ENCODE peak calls at places on chromosome 1, in eight cellular contexts. B is tibial artery; K is lung; Q is CD4-positive, CD25-positive, alpha-beta regulatory T cell; H is heart right ventricle; M is esophagus muscularis mucosa; F is CD8-positive, alpha-beta T cell; P is suprapubic skin. T is an unnamed sample. For H3K4me1, the result is how much of the 10 kb centered on the place peaks cover.

GRCh38 chr1:67853704-67854103 is 20.4 kb upstream of the GNG12 start:
- DNase-seq in B (no peak), K (peak), Q (no peak), H (peak), M (no peak), F (no peak), P (no peak), T (peak)

GRCh38 chr1:231601775-231602674 is 24.6 kb upstream of the DISC1 start:
- DNase-seq in B (no peak), K (no peak), Q (no peak), H (peak), M (no peak), F (no peak), P (no peak), T (no peak)

GRCh38 chr1:50976890-50977574 is 7.0 kb downstream of the CDKN2C start:
- DNase-seq in B (peak), K (no peak), Q (peak), H (peak), M (peak), F (peak), P (no peak), T (peak)

GRCh38 chr1:14113841-14114567 is 414.0 kb downstream of the PRDM2 start:
- DNase-seq in B (peak), K (peak), Q (no peak), H (peak), M (no peak), F (no peak), P (no peak), T (no peak)

GRCh38 chr1:180248731-180249681 is 18.9 kb downstream of the LHX4 start:
- DNase-seq in B (no peak), K (no peak), Q (peak), H (no peak), M (no peak), F (no peak), P (no peak), T (peak)

GRCh38 chr1:201912832-201913231 is 24.1 kb downstream of the SHISA4 start:
- DNase-seq in B (no peak), K (no peak), Q (no peak), H (no peak), M (no peak), F (no peak), P (no peak), T (no peak)

GRCh38 chr1:53062731-53063591 is 948 bp downstream of the PODN start:
- DNase-seq in B (no peak), K (no peak), Q (no peak), H (no peak), M (no peak), F (no peak), P (no peak), T (no peak)

GRCh38 chr1:153984125-153984899 is 1.8 kb downstream of the RAB13 start:
- DNase-seq in B (no peak), K (no peak), Q (no peak), H (no peak), M (no peak), F (no peak), P (no peak), T (no peak)

GRCh38 chr1:36739703-36740289 is 257.1 kb upstream of the CSF3R start:
- DNase-seq in B (no peak), K (no peak), Q (no peak), H (no peak), M (no peak), F (no peak), P (peak), T (no peak)

GRCh38 chr1:226798427-226799411 is 59.6 kb upstream of the ITPKB start:
- DNase-seq in B (no peak), K (no peak), Q (peak), H (no peak), M (no peak), F (peak), P (no peak), T (no peak)

GRCh38 chr1:217402301-217402700 is 228.6 kb downstream of the GPATCH2 start:
- DNase-seq in B (no peak), K (no peak), Q (no peak), H (no peak), M (no peak), F (no peak), P (no peak), T (no peak)

GRCh38 chr1:221783437-221783836 is 41.5 kb upstream of the DUSP10 start:
- DNase-seq in B (no peak), K (no peak), Q (peak), H (no peak), M (no peak), F (no peak), P (no peak), T (no peak)

GRCh38 chr1:78351551-78352216 is 139.1 kb upstream of the PTGFR start:
- DNase-seq in B (no peak), K (no peak), Q (no peak), H (no peak), M (no peak), F (no peak), P (no peak), T (no peak)

GRCh38 chr1:66168919-66169725 is 364.8 kb upstream of the SGIP1 start:
- DNase-seq in B (no peak), K (no peak), Q (peak), H (no peak), M (no peak), F (no peak), P (no peak), T (no peak)

GRCh38 chr1:66172272-66172671 is 361.7 kb upstream of the SGIP1 start:
- DNase-seq in B (no peak), K (no peak), Q (no peak), H (no peak), M (no peak), F (no peak), P (no peak), T (no peak)

GRCh38 chr1:66168467-66168887 is 365.5 kb upstream of the SGIP1 start:
- DNase-seq in B (no peak), K (no peak), Q (no peak), H (no peak), M (no peak), F (no peak), P (no peak), T (no peak)

DNA sequence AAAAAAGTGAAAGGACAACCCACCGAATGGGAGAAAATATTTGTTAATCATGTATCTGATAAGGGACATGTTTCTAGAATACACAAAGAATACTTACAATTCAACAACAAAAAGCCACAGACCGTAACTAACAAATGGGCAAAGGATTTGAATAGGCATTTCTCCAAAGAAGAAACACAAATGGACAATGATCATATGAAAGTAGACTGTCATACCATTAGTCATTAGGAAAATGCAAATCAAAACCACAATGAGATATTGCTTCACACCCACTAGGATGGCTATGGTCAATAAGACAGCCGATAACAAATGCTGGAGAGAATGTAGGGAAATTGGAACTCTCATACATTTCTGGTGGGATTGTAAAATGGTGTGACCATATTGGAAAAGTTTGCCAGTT is 367.2 kb upstream of the SGIP1 start:
- DNase-seq in B (no peak), K (no peak), Q (no peak), H (no peak), M (no peak), F (no peak), P (no peak), T (no peak)
- H3K4me1 ChIP-seq in B (under half), K (under half), Q (under half), H (under half), M (under half), F (under half), P (under half), T (under half)

DNA sequence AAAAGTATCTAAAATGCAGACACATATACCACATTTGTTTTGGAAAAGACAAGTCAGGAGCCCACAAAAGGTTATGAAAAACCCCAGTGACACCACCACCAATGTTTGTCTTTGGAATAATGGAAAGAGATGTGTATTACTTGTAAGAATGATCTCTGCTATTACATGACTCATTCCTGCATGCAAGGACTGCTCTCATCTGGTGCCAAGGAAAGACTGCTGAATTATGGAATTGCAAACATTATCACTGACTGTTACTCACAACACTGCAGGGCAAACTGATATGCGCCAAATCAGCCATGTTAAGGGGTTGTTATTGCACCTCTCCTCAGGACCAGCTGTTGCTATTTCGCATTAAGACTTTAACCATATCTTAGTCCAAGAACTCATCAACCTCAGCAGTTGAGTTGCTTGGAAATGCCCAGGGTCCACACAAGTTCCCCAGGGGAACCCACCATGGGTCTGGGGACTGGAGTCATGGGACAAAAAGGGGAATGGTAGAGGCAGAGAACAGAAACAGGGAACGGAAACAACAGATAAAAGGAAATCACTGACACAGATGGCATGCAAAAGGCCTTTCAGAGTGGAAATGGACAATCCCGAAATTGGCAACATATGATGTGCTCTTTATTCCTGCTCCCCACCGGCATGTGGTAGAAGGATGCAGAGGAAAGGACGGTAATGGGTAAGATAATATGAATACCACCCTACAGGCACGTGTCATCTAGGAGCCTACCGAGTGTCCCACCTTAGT is 34.4 kb downstream of the CAPZB start:
- DNase-seq in B (peak), K (peak), Q (no peak), H (no peak), M (no peak), F (no peak), P (no peak), T (peak)
- H3K4me3 ChIP-seq in B (no peak), K (no peak), Q (no peak), H (no peak), M (no peak), F (no peak), P (no peak), T (no peak)

GRCh38 chr1:4023678-4024077 is 123.6 kb upstream of the C1orf174 start:
- DNase-seq in B (no peak), K (no peak), Q (no peak), H (no peak), M (peak), F (no peak), P (no peak), T (no peak)

GRCh38 chr1:4027008-4027407 is 126.9 kb upstream of the C1orf174 start:
- DNase-seq in B (no peak), K (no peak), Q (no peak), H (no peak), M (peak), F (no peak), P (no peak), T (no peak)

GRCh38 chr1:4027492-4028138 is 127.5 kb upstream of the C1orf174 start:
- DNase-seq in B (no peak), K (no peak), Q (no peak), H (no peak), M (no peak), F (no peak), P (no peak), T (no peak)

GRCh38 chr1:4024811-4025210 is 124.7 kb upstream of the C1orf174 start:
- DNase-seq in B (no peak), K (no peak), Q (no peak), H (no peak), M (no peak), F (no peak), P (no peak), T (no peak)

DNA sequence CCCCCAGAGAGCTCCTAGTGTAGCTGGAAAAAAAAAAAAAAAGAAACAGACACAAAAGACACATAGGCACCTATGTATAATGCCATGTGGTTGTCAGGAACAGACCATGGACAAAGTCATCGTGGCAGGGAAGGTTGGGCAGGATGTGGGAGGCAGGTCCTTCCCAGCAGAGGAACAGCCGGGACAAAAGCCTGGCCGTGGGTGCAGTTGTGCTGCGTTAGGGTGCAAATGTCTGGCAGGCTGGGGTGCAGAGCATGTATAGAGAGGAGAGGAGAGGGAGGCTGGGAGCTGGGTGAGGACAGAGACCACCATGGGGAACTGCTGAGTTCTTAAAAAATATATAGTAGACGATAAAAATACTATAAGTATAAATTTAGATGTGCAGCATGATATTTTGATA is 125.7 kb upstream of the C1orf174 start:
- DNase-seq in B (no peak), K (no peak), Q (no peak), H (no peak), M (peak), F (no peak), P (no peak), T (no peak)
- H3K4me1 ChIP-seq in B (under half), K (under half), Q (under half), H (under half), M (under half), F (under half), P (under half), T (under half)

DNA sequence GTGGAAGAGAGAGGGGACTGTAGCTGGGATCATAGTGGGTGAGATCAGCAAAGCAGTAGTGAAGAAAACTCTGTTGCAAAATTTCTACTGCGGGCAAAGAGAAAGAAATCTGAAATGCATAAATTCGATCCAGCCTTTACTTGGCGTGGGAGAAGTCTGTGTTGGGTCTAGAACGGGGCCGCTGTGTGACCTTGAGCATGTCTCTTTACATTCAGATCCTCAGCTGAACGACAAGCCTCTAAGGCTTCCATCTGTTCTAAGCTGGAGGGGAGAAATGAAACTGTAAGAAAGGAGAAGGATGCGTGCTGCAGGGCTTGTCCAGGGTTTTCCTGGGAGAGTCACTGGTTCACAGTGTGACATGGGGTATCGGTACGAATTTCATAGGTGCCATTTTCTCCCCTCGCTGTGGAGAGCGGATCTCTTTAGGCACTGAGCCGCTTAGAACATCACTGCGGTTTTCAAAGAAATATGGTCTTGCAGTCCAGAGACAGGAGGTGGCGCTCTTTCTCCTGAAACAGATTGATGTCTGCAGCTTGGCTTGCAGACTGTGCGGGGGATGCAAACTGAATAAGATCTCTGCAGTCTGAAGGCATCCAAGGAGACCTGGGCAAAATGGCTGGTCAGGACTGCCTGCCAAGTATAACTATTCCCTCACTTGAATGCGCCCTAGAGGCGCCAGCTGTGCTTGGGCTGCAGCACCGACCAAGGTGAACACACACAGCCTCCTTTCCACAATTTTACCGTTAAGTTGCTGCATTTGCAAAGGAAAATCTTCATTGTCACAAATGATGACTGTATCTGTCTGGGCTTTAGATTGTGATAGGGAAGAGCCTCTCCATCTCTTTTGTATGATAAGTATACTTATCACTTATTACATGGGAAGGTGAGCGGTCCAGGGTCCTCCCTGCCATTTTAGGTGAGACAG is 104.1 kb downstream of the XCL2 start:
- DNase-seq in B (peak), K (peak), Q (peak), H (peak), M (peak), F (peak), P (peak), T (peak)
- H3K4me3 ChIP-seq in B (no peak), K (no peak), Q (peak), H (peak), M (peak), F (peak), P (peak), T (no peak)

GRCh38 chr1:10745383-10745782 is 51.1 kb downstream of the CASZ1 start:
- DNase-seq in B (no peak), K (no peak), Q (no peak), H (no peak), M (no peak), F (no peak), P (no peak), T (no peak)

GRCh38 chr1:10744044-10744443 is 52.4 kb downstream of the CASZ1 start:
- DNase-seq in B (no peak), K (no peak), Q (no peak), H (no peak), M (no peak), F (no peak), P (no peak), T (no peak)

GRCh38 chr1:10745886-10746455 is 50.5 kb downstream of the CASZ1 start:
- DNase-seq in B (no peak), K (peak), Q (no peak), H (no peak), M (no peak), F (no peak), P (no peak), T (no peak)

GRCh38 chr1:10741696-10742095 is 54.8 kb downstream of the CASZ1 start:
- DNase-seq in B (no peak), K (no peak), Q (no peak), H (no peak), M (no peak), F (no peak), P (no peak), T (no peak)

DNA sequence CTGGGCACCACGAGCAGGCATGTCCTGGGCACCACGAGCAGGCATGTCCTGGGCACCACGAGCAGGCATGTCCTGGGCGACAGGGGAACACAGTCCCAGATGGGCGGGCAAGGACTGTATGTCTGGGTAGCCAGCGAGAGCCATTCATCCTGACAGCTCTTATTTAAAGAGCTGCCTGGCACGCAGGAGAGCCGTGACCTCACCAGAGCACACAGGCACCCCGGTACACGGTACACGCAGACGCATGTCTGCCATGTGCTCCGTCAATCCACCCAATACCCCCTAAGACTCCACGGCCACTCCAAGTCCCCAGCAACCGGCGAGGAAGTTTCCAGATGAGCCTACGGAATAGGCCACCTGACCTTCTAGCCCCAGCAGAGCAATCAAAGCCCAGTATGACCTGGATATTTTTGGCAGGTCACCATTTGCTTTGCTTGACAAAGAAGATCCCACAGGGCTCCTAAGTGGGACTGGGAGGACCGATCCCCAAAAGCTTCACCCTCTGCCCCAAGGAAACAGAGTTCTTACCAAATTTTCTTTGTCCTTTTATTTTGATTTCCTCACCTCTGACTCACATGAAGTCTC is 51.7 kb downstream of the CASZ1 start:
- DNase-seq in B (no peak), K (no peak), Q (no peak), H (no peak), M (no peak), F (no peak), P (no peak), T (no peak)
- H3K4me1 ChIP-seq in B (under half), K (under half), Q (under half), H (under half), M (under half), F (under half), P (under half), T (under half)

GRCh38 chr1:212595787-212596714 is 12.5 kb upstream of the ATF3 start:
- DNase-seq in B (no peak), K (peak), Q (peak), H (peak), M (peak), F (no peak), P (no peak), T (peak)

GRCh38 chr1:212594640-212595039 is 13.9 kb upstream of the ATF3 start:
- DNase-seq in B (no peak), K (no peak), Q (no peak), H (no peak), M (peak), F (no peak), P (no peak), T (no peak)

GRCh38 chr1:212596798-212597197 is 11.8 kb upstream of the ATF3 start:
- DNase-seq in B (no peak), K (no peak), Q (no peak), H (no peak), M (peak), F (no peak), P (no peak), T (no peak)

GRCh38 chr1:212593696-212594335 is 14.7 kb upstream of the ATF3 start:
- DNase-seq in B (no peak), K (no peak), Q (no peak), H (no peak), M (peak), F (no peak), P (no peak), T (no peak)

GRCh38 chr1:212595229-212595628 is 13.3 kb upstream of the ATF3 start:
- DNase-seq in B (no peak), K (no peak), Q (no peak), H (no peak), M (peak), F (no peak), P (no peak), T (no peak)
- H3K4me3 ChIP-seq in B (no peak), K (no peak), Q (no peak), H (no peak), M (no peak), F (no peak), P (no peak), T (no peak)

GRCh38 chr1:207840380-207840779 is 70.5 kb downstream of the CD34 start:
- DNase-seq in B (no peak), K (no peak), Q (no peak), H (no peak), M (no peak), F (no peak), P (no peak), T (no peak)
- H3K4me1 ChIP-seq in B (half or more), K (under half), Q (under half), H (half or more), M (half or more), F (under half), P (half or more), T (under half)

DNA sequence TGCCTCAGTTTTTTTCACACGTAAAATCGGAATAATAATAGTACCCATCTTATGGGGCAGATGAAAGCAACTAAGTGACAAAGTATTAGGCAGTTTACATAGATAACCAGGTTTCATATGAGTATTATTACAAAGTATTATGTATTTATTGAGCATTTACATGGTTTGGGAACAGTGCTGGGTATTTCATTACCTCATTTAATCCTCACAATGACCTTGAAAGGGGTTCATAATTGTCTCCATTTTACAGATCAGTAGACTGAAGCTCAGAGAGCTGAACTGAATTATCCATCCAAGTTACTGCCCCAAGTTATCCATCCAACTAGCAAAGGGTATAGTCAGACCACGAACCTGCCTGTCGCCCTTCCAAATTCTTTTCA is 21.2 kb downstream of the TCEA3 start:
- DNase-seq in B (no peak), K (no peak), Q (no peak), H (no peak), M (no peak), F (no peak), P (no peak), T (no peak)
- H3K4me3 ChIP-seq in B (no peak), K (no peak), Q (no peak), H (no peak), M (peak), F (no peak), P (no peak), T (peak)

T was measured in SJSA1.